ENCODE peak calls at places on chromosomes 2 and 18, in four cellular contexts. H, V, X and J are unnamed samples.

GRCh38 chr2:71536311-71536710 is 83.0 kb downstream of the DYSF start:
- DNase-seq in H (no peak), V (no peak), X (no peak), J (no peak)

GRCh38 chr2:78811955-78812610 is 213.4 kb upstream of the REG3G start:
- DNase-seq in H (no peak), X (no peak), V (no peak), J (no peak)

GRCh38 chr2:76985387-76986136 is 536.6 kb downstream of the LRRTM4 start:
- DNase-seq in H (no peak), X (no peak), V (no peak), J (no peak)

GRCh38 chr2:226898925-226899324 is 63.1 kb downstream of the RHBDD1 start:
- DNase-seq in X (no peak), H (no peak), V (no peak), J (no peak)

GRCh38 chr2:224126459-224126858 is 87.4 kb upstream of the SERPINE2 start:
- DNase-seq in V (no peak), X (no peak), H (no peak), J (no peak)

GRCh38 chr2:121287146-121287798 is 2.3 kb upstream of the TFCP2L1 start:
- DNase-seq in X (no peak), V (no peak), H (no peak), J (no peak)

GRCh38 chr2:239566162-239566994 is 165.6 kb upstream of the HDAC4 start:
- DNase-seq in H (no peak), V (no peak), X (no peak), J (no peak)

GRCh38 chr2:45964226-45964841 is 312.9 kb downstream of the PRKCE start:
- DNase-seq in V (peak), H (no peak), X (no peak), J (peak)

GRCh38 chr2:72894466-72894865 is 7.3 kb downstream of the SPR start:
- DNase-seq in X (no peak), H (no peak), V (no peak), J (no peak)

GRCh38 chr18:28793911-28794310 is 617.0 kb upstream of the CDH2 start:
- DNase-seq in X (no peak), H (no peak), V (no peak), J (no peak)

GRCh38 chr2:192993059-192993458 is 798.3 kb upstream of the TMEFF2 start:
- DNase-seq in H (no peak), V (no peak), X (no peak), J (no peak)

GRCh38 chr2:241776336-241777166 is at the start of gene GAL3ST2:
- DNase-seq in V (no peak), X (no peak), H (no peak), J (no peak)

GRCh38 chr2:190119257-190119656 is 56.7 kb upstream of the MSTN start:
- DNase-seq in H (no peak), V (no peak), X (no peak), J (no peak)

GRCh38 chr2:204487447-204488229 is 57.6 kb upstream of the PARD3B start:
- DNase-seq in V (no peak), H (no peak), X (no peak), J (no peak)

GRCh38 chr18:62759704-62760402 is 44.5 kb downstream of the PHLPP1 start:
- DNase-seq in H (no peak), V (no peak), X (no peak), J (no peak)

GRCh38 chr2:23620841-23621341 is 235.9 kb downstream of the KLHL29 start:
- DNase-seq in H (no peak), V (no peak), X (no peak), J (no peak)

GRCh38 chr2:68769586-68770270 is 35.1 kb downstream of the ARHGAP25 start:
- DNase-seq in H (no peak), X (no peak), V (no peak), J (no peak)

GRCh38 chr2:45841752-45842407 is 190.4 kb downstream of the PRKCE start:
- DNase-seq in V (no peak), H (no peak), X (no peak), J (no peak)

GRCh38 chr2:19540739-19541503 is 182.5 kb upstream of the OSR1 start:
- DNase-seq in X (no peak), H (no peak), V (no peak), J (no peak)

GRCh38 chr2:38656866-38657265 is 9.0 kb upstream of the GALM start:
- DNase-seq in H (no peak), V (no peak), X (no peak), J (no peak)

GRCh38 chr2:241768850-241769249 is 7.8 kb upstream of the GAL3ST2 start:
- DNase-seq in X (no peak), V (no peak), H (peak), J (no peak)

GRCh38 chr2:42917374-42918017 is 125.1 kb upstream of the HAAO start:
- DNase-seq in H (no peak), V (peak), X (no peak), J (no peak)

GRCh38 chr2:106223347-106223746 is 29.2 kb upstream of the UXS1 start:
- DNase-seq in V (no peak), H (no peak), X (no peak), J (no peak)

GRCh38 chr2:54839526-54840255 is 116.2 kb downstream of the EML6 start:
- DNase-seq in X (no peak), V (no peak), H (no peak), J (no peak)

GRCh38 chr18:8849696-8850095 is 144.3 kb downstream of the MTCL1 start:
- DNase-seq in H (no peak), X (no peak), V (no peak), J (no peak)

GRCh38 chr2:238922435-238922834 is 74.5 kb downstream of the TWIST2 start:
- DNase-seq in V (no peak), H (no peak), X (no peak), J (peak)